ENCODE peak calls at places on chromosomes 11 and 22, in ten cellular contexts. L is LHCN-M2; D is stimulated activated CD4-positive, alpha-beta T cell treated with anti-CD3 and anti-CD28 coated beads, Interleukin-1b, Interleukin-23, amount 100 ng/mL, for 1 hour; E is stimulated activated naive B cell treated with anti-CD40 and anti-IgM and Interleukin-4, amounts not matched to agents 10 μg/mL and 1 μg/mL and 100 μg/mL, for 72 hours; A is hepatic stellate cell; G is Calu3; X is activated naive CD4-positive, alpha-beta T cell treated with Interleukin-2 at 50 U/mL for 16 hours; K is activated CD8-positive, alpha-beta memory T cell treated with anti-CD3 and anti-CD28 coated beads for 24 hours; T is activated T-helper 1 cell treated with Interleukin-2 at 50 U/mL for 16 hours; B is foreskin fibroblast. U is an unnamed sample.

GRCh38 chr22:29733362-29734322 is 13.8 kb downstream of the CABP7 start:
- DNase-seq in L (no peak), D (no peak), E (peak; percentile 71), A (no peak), G (no peak), X (no peak), K (no peak), T (no peak), B (peak; percentile 27), U (no peak)

GRCh38 chr11:123601136-123601535 is 53.3 kb downstream of the SCN3B start:
- DNase-seq in L (peak; percentile 37), D (no peak), E (no peak), A (no peak), G (no peak), X (no peak), K (no peak), T (no peak), B (peak; percentile 73), U (no peak)

GRCh38 chr11:114058871-114059277 is 637 bp upstream of the ZBTB16 start:
- DNase-seq in L (no peak), D (no peak), E (no peak), A (no peak), G (no peak), X (no peak), K (peak; percentile 63), T (no peak), B (peak; percentile 54), U (no peak)

GRCh38 chr11:66157182-66157864 is 87.3 kb downstream of the PACS1 start:
- DNase-seq in L (no peak), D (no peak), E (no peak), A (no peak), G (no peak), X (no peak), K (no peak), T (no peak), B (peak; percentile 45), U (no peak)

GRCh38 chr11:68692115-68692514 is 7.8 kb downstream of the GAL start:
- DNase-seq in L (no peak), D (no peak), E (no peak), A (no peak), G (no peak), X (no peak), K (no peak), T (no peak), B (no peak), U (no peak)

GRCh38 chr11:89736566-89736965 is 26.5 kb downstream of the TRIM77 start:
- DNase-seq in L (no peak), D (no peak), E (no peak), A (no peak), G (no peak), X (no peak), K (no peak), T (no peak), B (no peak), U (no peak)

GRCh38 chr22:18078329-18079041 is 695 bp downstream of the PEX26 start:
- DNase-seq in L (peak; percentile 41), D (peak; percentile 10), E (peak; percentile 37), A (peak; percentile 37), G (peak; percentile 69), X (peak; percentile 53), K (peak; percentile 76), T (no peak), B (peak; percentile 59), U (no peak)

GRCh38 chr22:50517495-50518260 is 7.7 kb downstream of the SCO2 start:
- DNase-seq in L (no peak), D (no peak), E (no peak), A (no peak), G (no peak), X (no peak), K (no peak), T (no peak), B (no peak), U (no peak)

GRCh38 chr11:35089724-35090505 is 49.1 kb upstream of the CD44 start:
- DNase-seq in L (no peak), D (no peak), E (no peak), A (no peak), G (no peak), X (no peak), K (no peak), T (no peak), B (no peak), U (no peak)

GRCh38 chr22:23912293-23912903 is 18.2 kb downstream of the MIF start:
- DNase-seq in L (no peak), D (no peak), E (no peak), A (no peak), G (no peak), X (no peak), K (no peak), T (no peak), B (no peak), U (no peak)

GRCh38 chr11:66228521-66228920 is 39.9 kb upstream of the RAB1B start:
- DNase-seq in L (no peak), D (no peak), E (no peak), A (no peak), G (no peak), X (no peak), K (no peak), T (no peak), B (no peak), U (no peak)

GRCh38 chr11:4714300-4714699 is 9.7 kb downstream of the MMP26 start:
- DNase-seq in L (no peak), D (no peak), E (no peak), A (no peak), G (no peak), X (no peak), K (no peak), T (no peak), B (no peak), U (no peak)

GRCh38 chr22:44050766-44051747 is 27.0 kb downstream of the PARVB start:
- DNase-seq in L (no peak), D (no peak), E (no peak), A (no peak), G (no peak), X (no peak), K (no peak), T (no peak), B (no peak), U (no peak)

GRCh38 chr11:100586346-100587101 is 100.6 kb upstream of the ARHGAP42 start:
- DNase-seq in L (no peak), D (no peak), E (no peak), A (no peak), G (no peak), X (no peak), K (no peak), T (no peak), B (no peak), U (no peak)

GRCh38 chr11:114477946-114478537 is 38.8 kb downstream of the REXO2 start:
- DNase-seq in L (no peak), D (no peak), E (no peak), A (no peak), G (no peak), X (no peak), K (no peak), T (no peak), B (no peak), U (no peak)

GRCh38 chr11:67581469-67581868 is 2.1 kb upstream of the GSTP1 start:
- DNase-seq in L (no peak), D (no peak), E (no peak), A (no peak), G (peak; percentile 68), X (no peak), K (no peak), T (no peak), B (no peak), U (no peak)

GRCh38 chr11:20397281-20397680 is 9.8 kb downstream of the PRMT3 start:
- DNase-seq in L (peak; percentile 24), D (no peak), E (no peak), A (peak; percentile 16), G (peak; percentile 11), X (no peak), K (no peak), T (no peak), B (peak; percentile 60), U (no peak)

GRCh38 chr11:82873919-82874333 is 26.3 kb downstream of the PRCP start:
- DNase-seq in L (no peak), D (no peak), E (no peak), A (no peak), G (no peak), X (no peak), K (no peak), T (no peak), B (no peak), U (no peak)

GRCh38 chr11:111770581-111771134 is 4.5 kb upstream of the PPP2R1B start:
- DNase-seq in L (no peak), D (no peak), E (no peak), A (no peak), G (no peak), X (no peak), K (no peak), T (no peak), B (no peak), U (no peak)

GRCh38 chr11:11572386-11572785 is 49.4 kb downstream of the GALNT18 start:
- DNase-seq in L (no peak), D (no peak), E (no peak), A (no peak), G (no peak), X (no peak), K (no peak), T (no peak), B (peak; percentile 31), U (no peak)

GRCh38 chr11:130439160-130439519 is 9.3 kb upstream of the ADAMTS15 start:
- DNase-seq in L (no peak), D (no peak), E (no peak), A (no peak), G (no peak), X (no peak), K (peak; percentile 61), T (no peak), B (no peak), U (no peak)

GRCh38 chr22:41772645-41773044 is 27.8 kb upstream of the CCDC134 start:
- DNase-seq in L (no peak), D (no peak), E (no peak), A (no peak), G (no peak), X (no peak), K (no peak), T (no peak), B (peak; percentile 57), U (no peak)

GRCh38 chr22:33018232-33018864 is 39.8 kb downstream of the SYN3 start:
- DNase-seq in L (peak; percentile 26), D (peak; percentile 12), E (peak; percentile 20), A (peak; percentile 52), G (peak; percentile 77), X (peak; percentile 23), K (peak; percentile 68), T (no peak), B (peak; percentile 50), U (peak; percentile 5)

GRCh38 chr11:105022998-105023397 is at the start of gene CASP5:
- DNase-seq in L (no peak), D (no peak), E (no peak), A (no peak), G (no peak), X (no peak), K (no peak), T (no peak), B (no peak), U (no peak)

GRCh38 chr11:13328276-13328675 is 50.7 kb downstream of the BMAL1 start:
- DNase-seq in L (no peak), D (no peak), E (no peak), A (no peak), G (no peak), X (no peak), K (no peak), T (no peak), B (no peak), U (no peak)

GRCh38 chr11:65218446-65218845 is 36.7 kb downstream of the CAPN1 start:
- DNase-seq in L (no peak), D (no peak), E (no peak), A (no peak), G (no peak), X (no peak), K (no peak), T (no peak), B (no peak), U (no peak)

GRCh38 chr22:37079668-37080171 is 28.2 kb downstream of the KCTD17 start:
- DNase-seq in L (peak; percentile 31), D (no peak), E (no peak), A (no peak), G (no peak), X (peak; percentile 69), K (peak; percentile 89), T (peak; percentile 56), B (peak; percentile 54), U (no peak)

GRCh38 chr11:14672635-14673034 is 29.0 kb downstream of the PDE3B start:
- DNase-seq in L (no peak), D (no peak), E (no peak), A (no peak), G (no peak), X (no peak), K (no peak), T (no peak), B (peak; percentile 66), U (no peak)

U was measured in GOT3.